ENCODE peak calls at places on chromosomes 12 and 14, in ten cellular contexts. One of them, this sample, is unnamed.

GRCh38 chr14:102901633-102902032 is 20.8 kb upstream of the AMN start:
- DNase-seq in A549: no peak
- DNase-seq in mesenchymal stem cell: no peak
- DNase-seq in NT2/D1: no peak
- DNase-seq in CD8-positive, alpha-beta memory T cell: no peak
- DNase-seq in AG04450: no peak
- DNase-seq in heart right ventricle: no peak
- DNase-seq in HCT116: no peak
- DNase-seq in CD4-positive, CD25-positive, alpha-beta regulatory T cell: no peak
- DNase-seq in hepatocyte: no peak
- DNase-seq in this sample: no peak

GRCh38 chr12:10600988-10601387 is 12.4 kb downstream of the MAGOHB start:
- DNase-seq in CD4-positive, CD25-positive, alpha-beta regulatory T cell: no peak
- DNase-seq in NT2/D1: no peak
- DNase-seq in mesenchymal stem cell: no peak
- DNase-seq in AG04450: no peak
- DNase-seq in A549: no peak
- DNase-seq in hepatocyte: no peak
- DNase-seq in CD8-positive, alpha-beta memory T cell: no peak
- DNase-seq in heart right ventricle: no peak
- DNase-seq in HCT116: no peak
- DNase-seq in this sample: no peak

GRCh38 chr12:56160160-56160763 is 2.1 kb downstream of the MYL6 start:
- DNase-seq in mesenchymal stem cell: peak; percentile 43
- DNase-seq in A549: no peak
- DNase-seq in CD4-positive, CD25-positive, alpha-beta regulatory T cell: peak; percentile 67
- DNase-seq in NT2/D1: peak; percentile 40
- DNase-seq in AG04450: no peak
- DNase-seq in HCT116: no peak
- DNase-seq in hepatocyte: no peak
- DNase-seq in heart right ventricle: no peak
- DNase-seq in CD8-positive, alpha-beta memory T cell: peak; percentile 56
- DNase-seq in this sample: no peak

GRCh38 chr14:97306785-97307246 is 509.6 kb downstream of the VRK1 start:
- DNase-seq in heart right ventricle: no peak
- DNase-seq in mesenchymal stem cell: no peak
- DNase-seq in CD4-positive, CD25-positive, alpha-beta regulatory T cell: no peak
- DNase-seq in NT2/D1: no peak
- DNase-seq in A549: no peak
- DNase-seq in hepatocyte: no peak
- DNase-seq in CD8-positive, alpha-beta memory T cell: no peak
- DNase-seq in AG04450: no peak
- DNase-seq in HCT116: no peak
- DNase-seq in this sample: peak; percentile 64

GRCh38 chr14:75972729-75973480 is 8.9 kb downstream of the TGFB3 start:
- DNase-seq in NT2/D1: no peak
- DNase-seq in CD8-positive, alpha-beta memory T cell: no peak
- DNase-seq in heart right ventricle: no peak
- DNase-seq in A549: no peak
- DNase-seq in mesenchymal stem cell: no peak
- DNase-seq in AG04450: no peak
- DNase-seq in HCT116: no peak
- DNase-seq in CD4-positive, CD25-positive, alpha-beta regulatory T cell: no peak
- DNase-seq in hepatocyte: no peak
- DNase-seq in this sample: no peak

GRCh38 chr12:2682301-2683282 is 112.2 kb upstream of the FKBP4 start:
- DNase-seq in AG04450: peak; percentile 36
- DNase-seq in NT2/D1: peak; percentile 77
- DNase-seq in heart right ventricle: no peak
- DNase-seq in mesenchymal stem cell: peak; percentile 62
- DNase-seq in CD4-positive, CD25-positive, alpha-beta regulatory T cell: peak; percentile 64
- DNase-seq in A549: peak; percentile 68
- DNase-seq in CD8-positive, alpha-beta memory T cell: peak; percentile 28
- DNase-seq in HCT116: peak; percentile 26
- DNase-seq in hepatocyte: peak; percentile 44
- DNase-seq in this sample: no peak

GRCh38 chr12:79844693-79845092 is 90.2 kb downstream of the PPP1R12A start:
- DNase-seq in heart right ventricle: no peak
- DNase-seq in mesenchymal stem cell: peak; percentile 74
- DNase-seq in A549: peak; percentile 74
- DNase-seq in AG04450: peak; percentile 45
- DNase-seq in HCT116: peak; percentile 71
- DNase-seq in CD8-positive, alpha-beta memory T cell: no peak
- DNase-seq in hepatocyte: peak; percentile 25
- DNase-seq in CD4-positive, CD25-positive, alpha-beta regulatory T cell: no peak
- DNase-seq in NT2/D1: peak; percentile 69
- DNase-seq in this sample: peak; percentile 19

GRCh38 chr12:8050600-8051250 is 15.4 kb downstream of the C3AR1 start:
- DNase-seq in CD8-positive, alpha-beta memory T cell: no peak
- DNase-seq in HCT116: no peak
- DNase-seq in mesenchymal stem cell: no peak
- DNase-seq in heart right ventricle: no peak
- DNase-seq in CD4-positive, CD25-positive, alpha-beta regulatory T cell: no peak
- DNase-seq in AG04450: no peak
- DNase-seq in hepatocyte: no peak
- DNase-seq in A549: no peak
- DNase-seq in NT2/D1: no peak
- DNase-seq in this sample: no peak

GRCh38 chr12:130872179-130873096 is 572 bp downstream of the RAN start:
- DNase-seq in hepatocyte: peak; percentile 77
- DNase-seq in mesenchymal stem cell: peak; percentile 37
- DNase-seq in HCT116: no peak
- DNase-seq in CD4-positive, CD25-positive, alpha-beta regulatory T cell: no peak
- DNase-seq in A549: peak; percentile 46
- DNase-seq in heart right ventricle: no peak
- DNase-seq in AG04450: no peak
- DNase-seq in CD8-positive, alpha-beta memory T cell: peak; percentile 45
- DNase-seq in NT2/D1: no peak
- DNase-seq in this sample: no peak

GRCh38 chr14:90815817-90816662 is at the start of gene TTC7B:
- DNase-seq in A549: no peak
- DNase-seq in mesenchymal stem cell: peak; percentile 32
- DNase-seq in heart right ventricle: no peak
- DNase-seq in HCT116: no peak
- DNase-seq in AG04450: no peak
- DNase-seq in hepatocyte: peak; percentile 78
- DNase-seq in CD4-positive, CD25-positive, alpha-beta regulatory T cell: no peak
- DNase-seq in CD8-positive, alpha-beta memory T cell: peak; percentile 12
- DNase-seq in NT2/D1: no peak
- DNase-seq in this sample: no peak

GRCh38 chr12:46449161-46449715 is 76.7 kb upstream of the SLC38A2 start:
- DNase-seq in CD4-positive, CD25-positive, alpha-beta regulatory T cell: no peak
- DNase-seq in NT2/D1: no peak
- DNase-seq in CD8-positive, alpha-beta memory T cell: no peak
- DNase-seq in AG04450: no peak
- DNase-seq in mesenchymal stem cell: no peak
- DNase-seq in hepatocyte: no peak
- DNase-seq in A549: no peak
- DNase-seq in HCT116: no peak
- DNase-seq in heart right ventricle: no peak
- DNase-seq in this sample: no peak

GRCh38 chr12:62698701-62699101 is 232.1 kb downstream of the MON2 start:
- DNase-seq in AG04450: no peak
- DNase-seq in HCT116: no peak
- DNase-seq in heart right ventricle: no peak
- DNase-seq in CD4-positive, CD25-positive, alpha-beta regulatory T cell: no peak
- DNase-seq in mesenchymal stem cell: no peak
- DNase-seq in A549: no peak
- DNase-seq in hepatocyte: no peak
- DNase-seq in CD8-positive, alpha-beta memory T cell: no peak
- DNase-seq in NT2/D1: no peak
- DNase-seq in this sample: no peak

GRCh38 chr12:65139389-65139788 is 18.3 kb upstream of the WIF1 start:
- DNase-seq in hepatocyte: no peak
- DNase-seq in mesenchymal stem cell: no peak
- DNase-seq in A549: no peak
- DNase-seq in CD8-positive, alpha-beta memory T cell: no peak
- DNase-seq in heart right ventricle: no peak
- DNase-seq in NT2/D1: no peak
- DNase-seq in HCT116: no peak
- DNase-seq in AG04450: no peak
- DNase-seq in CD4-positive, CD25-positive, alpha-beta regulatory T cell: no peak
- DNase-seq in this sample: no peak

DNA sequence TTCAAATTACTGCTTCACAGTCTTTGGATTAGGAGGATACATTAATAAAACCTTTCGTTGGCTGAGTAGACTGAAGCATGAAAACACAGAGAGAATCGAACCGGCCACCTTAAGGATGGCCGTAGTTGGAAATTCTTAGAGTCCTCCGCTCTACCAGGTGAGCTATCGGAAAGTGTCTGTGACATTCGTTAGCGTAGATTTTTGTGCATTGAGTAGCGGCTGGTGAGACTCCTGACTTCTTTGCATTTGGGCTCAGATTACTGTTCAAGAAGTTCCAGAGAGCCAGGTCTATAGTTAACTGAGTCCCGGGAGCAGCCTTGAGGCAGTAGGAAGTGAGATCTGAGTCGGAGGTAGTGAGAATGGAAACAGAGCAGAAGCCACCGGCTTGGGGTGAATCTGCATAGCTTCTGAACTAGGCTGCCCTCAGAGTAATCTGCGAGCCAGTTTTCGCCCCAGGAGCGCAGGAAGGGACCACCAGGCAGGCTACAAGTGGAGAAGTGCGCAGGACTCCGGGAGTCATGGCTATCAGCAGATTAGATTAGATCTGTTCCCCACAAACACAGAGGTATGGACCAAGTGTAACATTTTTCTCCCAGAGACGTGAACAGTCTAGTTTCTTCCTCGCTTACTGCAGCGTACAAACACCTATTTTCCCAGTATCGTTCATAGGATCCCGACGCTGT is 11.0 kb downstream of the OR6S1 start:
- DNase-seq in CD8-positive, alpha-beta memory T cell: no peak
- DNase-seq in HCT116: peak; percentile 84
- DNase-seq in NT2/D1: no peak
- DNase-seq in mesenchymal stem cell: no peak
- DNase-seq in hepatocyte: peak; percentile 74
- DNase-seq in heart right ventricle: no peak
- DNase-seq in CD4-positive, CD25-positive, alpha-beta regulatory T cell: peak; percentile 33
- DNase-seq in AG04450: no peak
- DNase-seq in A549: peak; percentile 91
- DNase-seq in this sample: no peak
- H3K4me3 ChIP-seq in CD8-positive, alpha-beta memory T cell: peak overlapping the region; percentile 52
- H3K4me3 ChIP-seq in HCT116: peak overlapping the region; percentile 53
- H3K4me3 ChIP-seq in NT2/D1: peak overlapping the region; percentile 89
- H3K4me3 ChIP-seq in mesenchymal stem cell: peak overlapping the region; percentile 45
- H3K4me3 ChIP-seq in hepatocyte: peak overlapping the region; percentile 29
- H3K4me3 ChIP-seq in heart right ventricle: peak overlapping the region; percentile 32
- H3K4me3 ChIP-seq in CD4-positive, CD25-positive, alpha-beta regulatory T cell: peak overlapping the region; percentile 67
- H3K4me3 ChIP-seq in AG04450: peak overlapping the region; percentile 39
- H3K4me3 ChIP-seq in A549: peak overlapping the region; percentile 62
- H3K4me3 ChIP-seq in this sample: peak overlapping the region; percentile 40

DNA sequence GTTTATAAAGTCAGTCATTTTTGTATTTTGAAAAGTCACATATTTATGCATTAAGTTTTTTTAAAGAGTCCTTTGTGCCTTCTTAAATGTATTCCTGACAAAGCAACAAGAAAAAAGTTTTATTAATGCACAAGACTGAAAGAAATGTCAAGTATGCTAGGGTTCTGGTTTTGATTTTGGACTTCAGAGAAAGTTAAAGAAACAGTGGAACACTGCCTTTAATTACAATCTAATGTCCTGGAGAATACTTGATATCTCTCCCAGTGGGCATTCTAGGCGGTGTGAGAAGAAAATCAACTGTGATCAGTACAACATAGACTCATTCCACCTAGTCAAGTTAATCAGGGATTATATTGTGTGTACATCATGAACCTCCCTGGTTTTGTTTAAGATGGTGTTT is 49.9 kb downstream of the PRICKLE1 start:
- DNase-seq in HCT116: no peak
- DNase-seq in mesenchymal stem cell: no peak
- DNase-seq in hepatocyte: no peak
- DNase-seq in heart right ventricle: no peak
- DNase-seq in CD8-positive, alpha-beta memory T cell: no peak
- DNase-seq in AG04450: no peak
- DNase-seq in CD4-positive, CD25-positive, alpha-beta regulatory T cell: no peak
- DNase-seq in A549: no peak
- DNase-seq in NT2/D1: no peak
- DNase-seq in this sample: no peak
- H3K4me3 ChIP-seq in HCT116: no peak overlapping the region
- H3K4me3 ChIP-seq in mesenchymal stem cell: no peak overlapping the region
- H3K4me3 ChIP-seq in hepatocyte: no peak overlapping the region
- H3K4me3 ChIP-seq in heart right ventricle: no peak overlapping the region
- H3K4me3 ChIP-seq in CD8-positive, alpha-beta memory T cell: no peak overlapping the region
- H3K4me3 ChIP-seq in AG04450: no peak overlapping the region
- H3K4me3 ChIP-seq in CD4-positive, CD25-positive, alpha-beta regulatory T cell: no peak overlapping the region
- H3K4me3 ChIP-seq in A549: no peak overlapping the region
- H3K4me3 ChIP-seq in NT2/D1: no peak overlapping the region
- H3K4me3 ChIP-seq in this sample: no peak overlapping the region

GRCh38 chr12:53182836-53183235 is 2.1 kb upstream of the CSAD start:
- DNase-seq in heart right ventricle: no peak
- DNase-seq in hepatocyte: no peak
- DNase-seq in AG04450: no peak
- DNase-seq in HCT116: no peak
- DNase-seq in CD4-positive, CD25-positive, alpha-beta regulatory T cell: no peak
- DNase-seq in A549: no peak
- DNase-seq in NT2/D1: no peak
- DNase-seq in mesenchymal stem cell: no peak
- DNase-seq in CD8-positive, alpha-beta memory T cell: no peak
- DNase-seq in this sample: no peak
- H3K4me3 ChIP-seq in heart right ventricle: peak overlapping the region; percentile 5
- H3K4me3 ChIP-seq in hepatocyte: no peak overlapping the region
- H3K4me3 ChIP-seq in AG04450: peak overlapping the region; percentile 78
- H3K4me3 ChIP-seq in HCT116: no peak overlapping the region
- H3K4me3 ChIP-seq in CD4-positive, CD25-positive, alpha-beta regulatory T cell: peak overlapping the region; percentile 73
- H3K4me3 ChIP-seq in A549: no peak overlapping the region
- H3K4me3 ChIP-seq in NT2/D1: no peak overlapping the region
- H3K4me3 ChIP-seq in mesenchymal stem cell: no peak overlapping the region
- H3K4me3 ChIP-seq in CD8-positive, alpha-beta memory T cell: no peak overlapping the region
- H3K4me3 ChIP-seq in this sample: no peak overlapping the region

DNA sequence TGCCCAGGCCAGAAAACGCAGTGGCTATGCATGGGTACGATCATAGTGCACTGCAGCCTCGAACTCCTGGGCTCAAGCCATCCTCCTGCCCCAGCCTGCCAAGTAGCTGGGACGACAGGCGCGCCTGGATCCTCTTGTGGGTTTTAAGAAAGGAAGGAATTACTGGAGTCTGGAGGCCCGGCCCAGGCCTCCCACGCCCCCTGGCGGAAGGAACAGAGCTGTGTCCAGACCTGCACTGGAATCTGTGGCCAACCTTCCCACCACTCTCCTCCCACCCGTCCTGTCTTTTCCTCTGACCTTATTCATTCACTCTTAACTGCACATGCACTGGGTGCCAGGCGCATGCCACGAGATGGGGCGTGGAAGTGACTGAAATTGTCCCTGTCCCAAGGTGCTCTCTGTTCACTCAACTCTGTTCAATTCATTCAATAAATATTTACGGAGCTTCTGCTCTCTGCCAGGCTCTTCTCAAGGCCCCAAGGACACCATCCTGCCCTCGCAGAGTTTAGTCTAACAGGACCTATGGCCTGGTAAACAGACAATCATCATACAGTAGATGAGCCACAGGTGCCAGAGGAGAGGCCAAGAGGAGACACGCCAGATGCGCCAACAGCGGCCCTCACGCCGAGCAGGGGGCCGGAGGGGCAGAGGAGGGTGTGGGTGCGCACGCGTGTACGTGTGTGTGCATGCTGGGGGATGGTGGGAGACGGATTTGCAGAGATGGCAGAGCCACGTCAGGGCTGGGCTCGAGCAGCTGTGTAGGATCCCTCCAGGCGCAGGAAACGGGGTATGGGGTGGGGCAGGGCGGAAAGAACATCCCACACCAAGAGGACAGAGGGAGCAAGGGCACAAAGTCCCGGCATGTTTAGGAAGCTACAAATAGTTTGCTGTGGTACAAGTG is 13.7 kb upstream of the TMEM106C start:
- DNase-seq in NT2/D1: peak; percentile 63
- DNase-seq in AG04450: peak; percentile 55
- DNase-seq in CD8-positive, alpha-beta memory T cell: peak; percentile 35
- DNase-seq in A549: peak; percentile 88
- DNase-seq in HCT116: peak; percentile 69
- DNase-seq in hepatocyte: peak; percentile 88
- DNase-seq in mesenchymal stem cell: peak; percentile 84
- DNase-seq in heart right ventricle: peak; percentile 63
- DNase-seq in CD4-positive, CD25-positive, alpha-beta regulatory T cell: peak; percentile 37
- DNase-seq in this sample: peak; percentile 51
- H3K4me3 ChIP-seq in NT2/D1: no peak overlapping the region
- H3K4me3 ChIP-seq in AG04450: no peak overlapping the region
- H3K4me3 ChIP-seq in CD8-positive, alpha-beta memory T cell: no peak overlapping the region
- H3K4me3 ChIP-seq in A549: no peak overlapping the region
- H3K4me3 ChIP-seq in HCT116: no peak overlapping the region
- H3K4me3 ChIP-seq in hepatocyte: no peak overlapping the region
- H3K4me3 ChIP-seq in mesenchymal stem cell: no peak overlapping the region
- H3K4me3 ChIP-seq in heart right ventricle: no peak overlapping the region
- H3K4me3 ChIP-seq in CD4-positive, CD25-positive, alpha-beta regulatory T cell: no peak overlapping the region
- H3K4me3 ChIP-seq in this sample: no peak overlapping the region

This sample was measured in astrocyte of the cerebellum.